ENCODE peak calls at places on chromosomes 11 and 22, in seven cellular contexts. L is body of pancreas, B is bronchial epithelial cell, Y is WERI-Rb-1, G is coronary artery, E is psoas muscle, P is left lung. R is an unnamed sample.

GRCh38 chr11:119417726-119418540 is 5.0 kb downstream of the THY1 start:
- DNase-seq in L (no peak), B (peak), Y (no peak), G (no peak), E (no peak), P (no peak), R (peak)

GRCh38 chr22:48919851-48920589 is 907.7 kb downstream of the BRD1 start:
- DNase-seq in L (no peak), B (no peak), Y (no peak), G (no peak), E (no peak), P (no peak), R (peak)

GRCh38 chr11:63769719-63770443 is 1.3 kb upstream of the ZFTA start:
- DNase-seq in L (peak), B (no peak), Y (no peak), G (peak), E (peak), P (no peak), R (no peak)

GRCh38 chr11:20207781-20208621 is 47.7 kb upstream of the DBX1 start:
- DNase-seq in L (no peak), B (no peak), Y (no peak), G (no peak), E (no peak), P (no peak), R (no peak)

GRCh38 chr22:37485714-37486223 is 415 bp downstream of the MFNG start:
- DNase-seq in L (no peak), B (no peak), Y (no peak), G (no peak), E (no peak), P (no peak), R (no peak)

GRCh38 chr11:104127828-104128227 is 36.1 kb downstream of the PDGFD start:
- DNase-seq in L (no peak), B (peak), Y (no peak), G (no peak), E (no peak), P (no peak), R (no peak)

GRCh38 chr11:117830072-117830471 is 5.5 kb upstream of the FXYD2 start:
- DNase-seq in L (no peak), B (no peak), Y (no peak), G (peak), E (no peak), P (no peak), R (no peak)

GRCh38 chr11:79129702-79130101 is 311.1 kb downstream of the TENM4 start:
- DNase-seq in L (no peak), B (no peak), Y (no peak), G (no peak), E (no peak), P (no peak), R (no peak)

GRCh38 chr11:108890482-108891092 is 225.7 kb downstream of the DDX10 start:
- DNase-seq in L (no peak), B (no peak), Y (no peak), G (no peak), E (no peak), P (no peak), R (no peak)

GRCh38 chr11:130624946-130625345 is 176.5 kb downstream of the ADAMTS15 start:
- DNase-seq in L (no peak), B (no peak), Y (no peak), G (peak), E (no peak), P (no peak), R (no peak)

GRCh38 chr11:46987183-46987582 is 50.6 kb downstream of the CSTPP1 start:
- DNase-seq in L (no peak), B (peak), Y (no peak), G (no peak), E (no peak), P (no peak), R (no peak)

GRCh38 chr11:126288237-126288636 is 5.3 kb downstream of the TIRAP start:
- DNase-seq in L (no peak), B (no peak), Y (no peak), G (no peak), E (no peak), P (no peak), R (no peak)

GRCh38 chr11:124643042-124643604 is 20.5 kb downstream of the TBRG1 start:
- DNase-seq in L (no peak), B (no peak), Y (no peak), G (no peak), E (no peak), P (no peak), R (no peak)

GRCh38 chr22:40691532-40691931 is 12.2 kb downstream of the MCHR1 start:
- DNase-seq in L (no peak), B (no peak), Y (no peak), G (no peak), E (no peak), P (no peak), R (no peak)

GRCh38 chr22:27283714-27284113 is 517.8 kb downstream of the MN1 start:
- DNase-seq in L (no peak), B (no peak), Y (no peak), G (no peak), E (no peak), P (no peak), R (no peak)

GRCh38 chr11:110355011-110355744 is 58.8 kb upstream of the RDX start:
- DNase-seq in L (no peak), B (no peak), Y (peak), G (no peak), E (no peak), P (no peak), R (no peak)

GRCh38 chr11:45877221-45877620 is 8.2 kb upstream of the MAPK8IP1 start:
- DNase-seq in L (no peak), B (no peak), Y (no peak), G (no peak), E (no peak), P (no peak), R (no peak)

GRCh38 chr11:74612877-74613276 is 20.5 kb downstream of the POLD3 start:
- DNase-seq in L (no peak), B (no peak), Y (no peak), G (no peak), E (no peak), P (no peak), R (no peak)

GRCh38 chr11:74615988-74616387 is 23.6 kb downstream of the POLD3 start:
- DNase-seq in L (no peak), B (no peak), Y (no peak), G (no peak), E (no peak), P (no peak), R (no peak)

GRCh38 chr11:74615311-74615710 is 22.9 kb downstream of the POLD3 start:
- DNase-seq in L (no peak), B (no peak), Y (no peak), G (no peak), E (no peak), P (no peak), R (no peak)

GRCh38 chr11:74611369-74611861 is 19.0 kb downstream of the POLD3 start:
- DNase-seq in L (no peak), B (peak), Y (no peak), G (no peak), E (no peak), P (no peak), R (no peak)
- TF ChIP-seq CTCF in L (peak), B (peak), Y (peak), G (peak), E (peak), P (peak), R (peak)

DNA sequence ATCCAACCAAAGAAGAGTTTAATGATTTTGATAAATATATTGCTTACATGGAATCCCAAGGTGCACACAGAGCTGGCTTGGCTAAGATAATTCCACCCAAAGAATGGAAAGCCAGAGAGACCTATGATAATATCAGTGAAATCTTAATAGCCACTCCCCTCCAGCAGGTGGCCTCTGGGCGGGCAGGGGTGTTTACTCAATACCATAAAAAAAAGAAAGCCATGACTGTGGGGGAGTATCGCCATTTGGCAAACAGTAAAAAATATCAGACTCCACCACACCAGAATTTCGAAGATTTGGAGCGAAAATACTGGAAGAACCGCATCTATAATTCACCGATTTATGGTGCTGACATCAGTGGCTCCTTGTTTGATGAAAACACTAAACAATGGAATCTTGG is 23.9 kb downstream of the KDM4D start:
- DNase-seq in L (no peak), B (no peak), Y (no peak), G (no peak), E (no peak), P (no peak), R (no peak)
- TF ChIP-seq CTCF in L (no peak), B (peak), Y (no peak), G (no peak), E (no peak), P (no peak), R (peak)

DNA sequence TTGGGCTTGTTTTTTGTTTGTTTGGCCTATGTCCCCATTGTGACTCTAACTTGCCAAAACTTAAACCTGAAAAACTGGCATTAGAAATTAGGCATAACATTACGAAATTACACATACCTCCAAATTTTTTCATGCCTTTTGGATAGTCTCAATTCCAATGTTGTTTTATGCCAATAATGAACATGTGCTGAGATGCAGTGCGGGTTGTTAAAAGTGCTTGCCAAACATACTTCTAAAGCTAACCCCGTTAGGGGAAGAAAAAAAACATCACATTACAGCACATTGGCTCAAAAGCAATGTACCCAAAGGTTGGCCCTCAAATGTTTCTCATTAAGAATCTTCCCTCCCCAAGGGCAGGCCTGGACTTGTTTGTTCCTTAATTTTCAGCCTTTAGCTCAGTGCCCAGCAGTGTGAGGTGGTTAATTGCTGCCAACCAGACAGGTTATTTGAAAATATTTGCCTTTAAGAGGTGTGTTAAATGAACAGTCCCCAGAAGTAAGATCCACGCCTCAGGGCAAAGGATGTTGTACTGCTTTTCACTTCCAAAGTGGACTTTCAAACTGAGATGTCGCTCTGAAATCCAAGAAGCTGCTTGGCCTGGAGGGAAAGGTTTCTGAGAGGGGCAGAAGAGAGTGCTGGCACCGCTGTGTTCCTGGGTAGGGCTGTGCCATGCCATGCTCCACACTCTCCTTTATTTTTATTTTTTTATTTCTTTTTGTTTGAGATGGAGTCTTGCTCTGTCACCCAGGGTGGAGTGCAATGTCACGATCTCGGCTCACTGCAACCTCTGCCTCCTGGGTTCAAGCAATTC is 32.9 kb upstream of the FBLN1 start:
- DNase-seq in L (no peak), B (peak), Y (no peak), G (no peak), E (no peak), P (no peak), R (no peak)
- TF ChIP-seq CTCF in L (no peak), B (no peak), Y (no peak), G (no peak), E (no peak), P (no peak), R (no peak)

GRCh38 chr11:18203723-18204122 is 31.1 kb downstream of the MRGPRX4 start:
- DNase-seq in L (no peak), B (peak), Y (peak), G (no peak), E (no peak), P (no peak), R (no peak)
- TF ChIP-seq CTCF in L (no peak), B (peak), Y (peak), G (no peak), E (no peak), P (no peak), R (peak)

GRCh38 chr11:132114743-132115142 is 744.3 kb downstream of the NTM start:
- DNase-seq in L (no peak), B (no peak), Y (no peak), G (no peak), E (no peak), P (no peak), R (no peak)

GRCh38 chr11:132116516-132116915 is 746.1 kb downstream of the NTM start:
- DNase-seq in L (no peak), B (no peak), Y (no peak), G (no peak), E (no peak), P (no peak), R (no peak)

GRCh38 chr11:132115454-132115853 is 745.0 kb downstream of the NTM start:
- DNase-seq in L (no peak), B (peak), Y (no peak), G (no peak), E (no peak), P (no peak), R (no peak)

GRCh38 chr11:132111781-132112380 is 741.5 kb downstream of the NTM start:
- DNase-seq in L (no peak), B (peak), Y (no peak), G (no peak), E (no peak), P (no peak), R (no peak)

GRCh38 chr11:132114185-132114584 is 743.8 kb downstream of the NTM start:
- DNase-seq in L (peak), B (peak), Y (peak), G (no peak), E (no peak), P (no peak), R (no peak)
- TF ChIP-seq CTCF in L (peak), B (peak), Y (peak), G (no peak), E (peak), P (no peak), R (peak)

GRCh38 chr11:64916848-64917662 is at the start of gene ATG2A:
- DNase-seq in L (peak), B (peak), Y (peak), G (peak), E (peak), P (peak), R (peak)
- TF ChIP-seq CTCF in L (no peak), B (no peak), Y (no peak), G (no peak), E (no peak), P (no peak), R (no peak)

GRCh38 chr11:76159983-76160661 is 46.2 kb downstream of the WNT11 start:
- DNase-seq in L (peak), B (no peak), Y (no peak), G (no peak), E (no peak), P (peak), R (no peak)

GRCh38 chr11:76162336-76163288 is 43.7 kb downstream of the WNT11 start:
- DNase-seq in L (no peak), B (no peak), Y (peak), G (no peak), E (no peak), P (peak), R (no peak)

GRCh38 chr11:76161261-76161961 is 44.9 kb downstream of the WNT11 start:
- DNase-seq in L (no peak), B (no peak), Y (peak), G (no peak), E (no peak), P (peak), R (no peak)

GRCh38 chr11:76159303-76159937 is 46.9 kb downstream of the WNT11 start:
- DNase-seq in L (no peak), B (no peak), Y (no peak), G (no peak), E (no peak), P (peak), R (no peak)

GRCh38 chr11:76160856-76161255 is 45.4 kb downstream of the WNT11 start:
- DNase-seq in L (no peak), B (no peak), Y (no peak), G (no peak), E (no peak), P (no peak), R (no peak)
- TF ChIP-seq CTCF in L (no peak), B (no peak), Y (no peak), G (no peak), E (no peak), P (no peak), R (no peak)